ENCODE peak calls at places on chromosomes 6 and 20, in seven cellular contexts. I is HCT116, L is GM12878, W is SK-N-SH, Q is H1, T is HepG2, E is K562. O is an unnamed sample.

GRCh38 chr6:122641818-122642217 is 31.6 kb downstream of the PKIB start:
- DNase-seq in I (no peak), Q (no peak), T (no peak), W (no peak), E (no peak), L (no peak), O (no peak)

GRCh38 chr6:97849390-97849789 is 566.4 kb upstream of the MMS22L start:
- DNase-seq in E (no peak), I (no peak), W (no peak), Q (no peak), T (no peak), L (no peak), O (no peak)

GRCh38 chr6:132763269-132763668 is 5.6 kb upstream of the VNN2 start:
- DNase-seq in L (peak), Q (no peak), I (no peak), E (peak), W (no peak), T (no peak), O (no peak)

GRCh38 chr6:100906325-100906724 is 25.2 kb upstream of the ASCC3 start:
- DNase-seq in I (no peak), L (no peak), T (no peak), W (no peak), Q (no peak), E (no peak), O (no peak)

GRCh38 chr20:346640-347316 is at the start of gene NRSN2:
- DNase-seq in E (peak), Q (peak), T (peak), I (no peak), W (peak), L (no peak), O (no peak)

GRCh38 chr6:8589941-8590676 is 154.8 kb upstream of the SLC35B3 start:
- DNase-seq in L (no peak), E (no peak), I (peak), Q (peak), W (peak), T (no peak), O (peak)

GRCh38 chr20:61773926-61774587 is 291.6 kb downstream of the TAF4 start:
- DNase-seq in W (no peak), I (no peak), L (no peak), Q (no peak), E (no peak), T (no peak), O (no peak)

GRCh38 chr6:118320652-118321051 is 227.4 kb upstream of the PLN start:
- DNase-seq in L (no peak), T (no peak), E (no peak), W (no peak), I (no peak), Q (no peak), O (no peak)

GRCh38 chr6:7468382-7469081 is 72.9 kb upstream of the DSP start:
- DNase-seq in Q (no peak), E (peak), T (no peak), L (no peak), W (peak), I (peak), O (no peak)

GRCh38 chr6:47424436-47424836 is 53.2 kb upstream of the CD2AP start:
- DNase-seq in Q (no peak), I (no peak), L (no peak), T (no peak), W (no peak), E (peak), O (no peak)

GRCh38 chr20:44819936-44820335 is 9.6 kb upstream of the RIMS4 start:
- DNase-seq in I (no peak), W (no peak), E (no peak), L (no peak), Q (no peak), T (no peak), O (no peak)

GRCh38 chr6:151276112-151276745 is 36.5 kb downstream of the AKAP12 start:
- DNase-seq in L (no peak), W (peak), Q (no peak), E (no peak), I (no peak), T (no peak), O (no peak)

GRCh38 chr20:24616258-24617079 is 147.0 kb downstream of the SYNDIG1 start:
- DNase-seq in T (no peak), W (no peak), Q (no peak), E (no peak), L (no peak), I (no peak), O (no peak)

GRCh38 chr20:43916875-43917371 is 2.3 kb downstream of the TOX2 start:
- DNase-seq in T (no peak), W (no peak), I (no peak), L (peak), E (no peak), Q (no peak), O (no peak)

GRCh38 chr6:18387061-18387721 is at the start of gene RNF144B:
- DNase-seq in L (peak), I (peak), Q (peak), E (no peak), W (peak), T (peak), O (peak)

GRCh38 chr20:14334306-14334930 is 3.0 kb downstream of the FLRT3 start:
- DNase-seq in W (peak), E (no peak), Q (no peak), I (no peak), L (no peak), T (peak), O (peak)

GRCh38 chr20:57211949-57212889 is 54.2 kb downstream of the BMP7 start:
- DNase-seq in T (peak), Q (peak), W (no peak), I (peak), L (no peak), E (no peak), O (peak)

GRCh38 chr6:169062272-169062671 is 191.4 kb downstream of the THBS2 start:
- DNase-seq in E (no peak), T (no peak), W (no peak), Q (no peak), L (no peak), I (no peak), O (no peak)
- H3K9ac ChIP-seq in E (no peak), T (no peak), W (no peak), Q (no peak), L (no peak), I (no peak), O (no peak)

GRCh38 chr6:152636675-152637421 is at the start of gene SYNE1:
- DNase-seq in T (no peak), L (no peak), E (no peak), W (peak), Q (peak), I (no peak), O (no peak)

GRCh38 chr6:152648090-152648489 is 10.9 kb upstream of the SYNE1 start:
- DNase-seq in L (no peak), E (no peak), Q (no peak), T (no peak), I (no peak), W (no peak), O (no peak)

GRCh38 chr6:152637422-152638047 is 373 bp upstream of the SYNE1 start:
- DNase-seq in E (no peak), W (no peak), I (no peak), L (no peak), T (no peak), Q (no peak), O (no peak)

GRCh38 chr6:152642578-152643375 is 5.6 kb upstream of the SYNE1 start:
- DNase-seq in T (peak), Q (peak), E (no peak), I (peak), L (no peak), W (peak), O (peak)
- TF ChIP-seq YY1 in T (no peak), Q (peak), E (no peak), I (no peak), L (no peak), W (no peak), O (no peak)

DNA sequence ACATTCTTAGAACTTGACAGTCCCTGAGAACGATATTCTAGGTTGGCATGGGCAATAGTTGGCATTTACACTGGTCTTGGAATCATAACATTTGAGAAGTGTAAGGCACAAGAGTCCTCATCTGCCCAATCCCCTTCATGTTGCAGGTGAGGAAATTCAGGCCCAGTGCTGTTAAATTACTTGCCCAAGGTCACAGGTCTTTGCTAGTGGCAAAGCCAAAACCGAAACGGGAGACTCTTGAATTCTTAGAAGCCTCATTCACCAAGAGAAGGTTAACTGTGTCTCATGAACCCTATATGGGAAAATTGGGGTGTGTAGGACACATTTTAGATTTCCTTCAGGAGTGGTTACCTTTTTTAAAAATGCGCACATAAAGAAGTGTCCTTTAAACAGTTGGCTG is 7.2 kb downstream of the E2F3 start:
- DNase-seq in T (no peak), Q (no peak), W (no peak), I (no peak), L (no peak), E (no peak), O (no peak)
- H3K4me3 ChIP-seq in T (no peak), Q (no peak), W (no peak), I (no peak), L (peak), E (no peak), O (no peak)

GRCh38 chr6:52560462-52560861 is 16.4 kb downstream of the TRAM2 start:
- DNase-seq in W (no peak), L (no peak), Q (no peak), T (no peak), I (no peak), E (no peak), O (no peak)

GRCh38 chr6:52554684-52555280 is 22.1 kb downstream of the TRAM2 start:
- DNase-seq in T (no peak), L (no peak), Q (no peak), I (no peak), W (no peak), E (no peak), O (no peak)

GRCh38 chr6:52555531-52556228 is 21.2 kb downstream of the TRAM2 start:
- DNase-seq in E (no peak), T (no peak), Q (no peak), L (no peak), I (no peak), W (no peak), O (no peak)

GRCh38 chr6:52558266-52559000 is 18.4 kb downstream of the TRAM2 start:
- DNase-seq in Q (no peak), W (no peak), L (no peak), I (no peak), E (no peak), T (no peak), O (no peak)

GRCh38 chr6:52557389-52558265 is 19.2 kb downstream of the TRAM2 start:
- DNase-seq in T (no peak), Q (peak), I (no peak), E (no peak), L (no peak), W (no peak), O (no peak)
- H3K9ac ChIP-seq in T (no peak), Q (no peak), I (no peak), E (no peak), L (no peak), W (no peak), O (no peak)

GRCh38 chr20:5309971-5310370 is 6.8 kb downstream of the PROKR2 start:
- DNase-seq in L (no peak), I (no peak), Q (no peak), E (no peak), T (no peak), W (no peak), O (no peak)
- TF ChIP-seq YY1 in L (no peak), I (no peak), Q (no peak), E (no peak), T (no peak), W (no peak), O (no peak)

O was measured in NT2/D1.